ENCODE peak calls at places on chromosome 22, in nine cellular contexts. A, L, O, V, H, Y, R, C and M are unnamed samples.

GRCh38 chr22:49966716-49967332 is 6.3 kb downstream of the PIM3 start:
- DNase-seq in C (peak; percentile 53), L (peak; percentile 87), A (no peak), O (peak; percentile 30), Y (no peak), R (no peak), V (no peak), H (peak; percentile 23), M (peak; percentile 53)

GRCh38 chr22:44304354-44304753 is 8.4 kb downstream of the SHISAL1 start:
- DNase-seq in C (no peak), Y (no peak), R (no peak), L (no peak), A (no peak), H (no peak), V (no peak), O (peak; percentile 47), M (no peak)

GRCh38 chr22:31122196-31122531 is 602 bp upstream of the INPP5J start:
- DNase-seq in L (no peak), H (no peak), A (no peak), R (no peak), Y (no peak), C (no peak), O (no peak), V (no peak), M (no peak)

GRCh38 chr22:40509401-40510134 is 127.0 kb downstream of the MRTFA start:
- DNase-seq in H (peak; percentile 62), C (peak; percentile 78), V (peak; percentile 68), A (no peak), L (no peak), R (no peak), Y (no peak), O (peak; percentile 99), M (peak; percentile 97)

GRCh38 chr22:49230194-49230577 is 597.5 kb downstream of the BRD1 start:
- DNase-seq in L (no peak), O (no peak), R (no peak), C (no peak), V (no peak), Y (peak; percentile 30), A (no peak), H (peak; percentile 8), M (no peak)

GRCh38 chr22:50060441-50061140 is 2.5 kb upstream of the TTLL8 start:
- DNase-seq in O (no peak), V (no peak), R (no peak), L (no peak), C (no peak), H (no peak), A (no peak), Y (peak; percentile 26), M (no peak)

GRCh38 chr22:45934659-45935341 is 42.2 kb downstream of the WNT7B start:
- DNase-seq in L (no peak), Y (peak; percentile 26), A (no peak), R (no peak), C (no peak), H (peak; percentile 43), V (no peak), O (peak; percentile 65), M (peak; percentile 46)

GRCh38 chr22:30128511-30128910 is 48.2 kb downstream of the HORMAD2 start:
- DNase-seq in H (no peak), O (no peak), L (no peak), V (no peak), A (no peak), C (no peak), Y (no peak), R (no peak), M (no peak)

GRCh38 chr22:40567106-40567505 is 69.4 kb downstream of the MRTFA start:
- DNase-seq in Y (no peak), C (no peak), L (no peak), A (no peak), R (no peak), O (peak; percentile 25), V (no peak), H (no peak), M (peak; percentile 57)

GRCh38 chr22:19889951-19890350 is 35.3 kb upstream of the GNB1L start:
- DNase-seq in O (no peak), H (no peak), V (no peak), R (no peak), Y (no peak), A (no peak), C (no peak), L (no peak), M (no peak)

GRCh38 chr22:37091986-37092385 is 17.5 kb downstream of the TMPRSS6 start:
- DNase-seq in L (no peak), H (peak; percentile 59), R (no peak), C (no peak), V (no peak), A (no peak), O (no peak), Y (no peak), M (no peak)

GRCh38 chr22:21624120-21624879 is 5.5 kb downstream of the YDJC start:
- DNase-seq in H (no peak), R (peak; percentile 33), Y (peak; percentile 77), O (peak; percentile 37), A (no peak), C (no peak), L (no peak), V (no peak), M (peak; percentile 36)

GRCh38 chr22:45946805-45947600 is 30.0 kb downstream of the WNT7B start:
- DNase-seq in L (no peak), V (no peak), Y (no peak), A (no peak), C (no peak), R (no peak), O (no peak), H (no peak), M (no peak)

GRCh38 chr22:43884600-43885318 is 7.1 kb downstream of the PNPLA5 start:
- DNase-seq in H (peak; percentile 50), A (peak; percentile 78), V (peak; percentile 3), O (peak; percentile 57), L (peak; percentile 65), R (peak; percentile 37), C (peak; percentile 63), Y (peak; percentile 62), M (peak; percentile 52)

GRCh38 chr22:39815882-39816395 is 77.6 kb downstream of the ENTHD1 start:
- DNase-seq in R (no peak), A (no peak), C (no peak), V (no peak), Y (no peak), O (no peak), H (no peak), L (no peak), M (no peak)

GRCh38 chr22:35761037-35761436 is 43.4 kb downstream of the APOL5 start:
- DNase-seq in A (no peak), R (no peak), O (peak; percentile 35), L (no peak), V (no peak), C (no peak), H (no peak), Y (no peak), M (peak; percentile 57)

GRCh38 chr22:17562906-17563870 is at the start of gene SLC25A18:
- DNase-seq in A (no peak), V (no peak), C (peak; percentile 52), L (no peak), Y (no peak), R (no peak), H (peak; percentile 27), O (no peak), M (peak; percentile 92)

GRCh38 chr22:38715176-38715764 is 9.5 kb downstream of the GTPBP1 start:
- DNase-seq in Y (no peak), H (no peak), V (no peak), R (no peak), O (no peak), C (no peak), L (no peak), A (no peak), M (no peak)

GRCh38 chr22:19678949-19679348 is 35.4 kb upstream of the SEPTIN5 start:
- DNase-seq in R (no peak), Y (no peak), A (no peak), H (no peak), O (no peak), C (no peak), L (no peak), V (no peak), M (no peak)

GRCh38 chr22:47398491-47398890 is 636.0 kb downstream of the TBC1D22A start:
- DNase-seq in R (no peak), A (no peak), C (no peak), Y (no peak), H (no peak), L (no peak), O (no peak), V (no peak), M (no peak)

GRCh38 chr22:47781427-47782111 is 1019.1 kb downstream of the TBC1D22A start:
- DNase-seq in Y (no peak), C (no peak), A (no peak), V (no peak), O (no peak), L (no peak), R (no peak), H (no peak), M (no peak)

GRCh38 chr22:31488346-31488883 is 1.2 kb downstream of the EIF4ENIF1 start:
- DNase-seq in R (no peak), H (no peak), V (no peak), A (no peak), O (peak; percentile 1), L (no peak), C (no peak), Y (no peak), M (no peak)

GRCh38 chr22:22753526-22754267 is 109.3 kb downstream of the GGTLC2 start:
- DNase-seq in V (no peak), R (peak; percentile 64), H (peak; percentile 77), A (peak; percentile 34), C (peak; percentile 19), Y (peak; percentile 65), L (no peak), O (peak; percentile 38), M (peak; percentile 65)

GRCh38 chr22:21632237-21632895 is at the start of gene CCDC116:
- DNase-seq in R (peak; percentile 36), V (no peak), C (no peak), O (no peak), H (no peak), L (peak; percentile 70), Y (peak; percentile 90), A (no peak), M (no peak)

GRCh38 chr22:37182949-37183245 is 5.2 kb downstream of the C1QTNF6 start:
- DNase-seq in V (no peak), O (no peak), A (no peak), Y (no peak), C (no peak), L (peak; percentile 30), R (no peak), H (no peak), M (no peak)

GRCh38 chr22:26470807-26471206 is 12.8 kb downstream of the HPS4 start:
- DNase-seq in C (no peak), Y (no peak), V (no peak), R (no peak), O (no peak), A (no peak), H (no peak), L (no peak), M (no peak)

GRCh38 chr22:40026641-40027040 is 31.9 kb downstream of the FAM83F start:
- DNase-seq in H (no peak), O (no peak), V (no peak), R (no peak), C (no peak), Y (no peak), A (no peak), L (no peak), M (no peak)

GRCh38 chr22:36879775-36880174 is 19.0 kb downstream of the NCF4 start:
- DNase-seq in R (no peak), C (no peak), O (peak; percentile 96), V (no peak), Y (no peak), A (no peak), L (no peak), H (no peak), M (no peak)

GRCh38 chr22:27988704-27989103 is 69.6 kb upstream of the PITPNB start:
- DNase-seq in A (no peak), Y (no peak), V (no peak), H (no peak), O (no peak), R (no peak), C (no peak), L (no peak), M (no peak)

GRCh38 chr22:47065756-47066615 is 303.5 kb downstream of the TBC1D22A start:
- DNase-seq in O (peak; percentile 39), L (no peak), Y (no peak), R (no peak), H (no peak), V (no peak), A (no peak), C (no peak), M (peak; percentile 18)

GRCh38 chr22:43823353-43823908 is 11.3 kb upstream of the EFCAB6 start:
- DNase-seq in C (no peak), L (peak; percentile 71), Y (no peak), H (peak; percentile 70), V (no peak), A (no peak), O (no peak), R (no peak), M (no peak)